ENCODE peak calls at places on chromosomes 12 and 14, in five cellular contexts. One of them, this sample, is unnamed.

GRCh38 chr14:95739356-95739755 is 25.4 kb upstream of the TCL1A start:
- DNase-seq in GM23248: no peak
- DNase-seq in GM23338: no peak
- DNase-seq in psoas muscle: no peak
- DNase-seq in keratinocyte: no peak
- DNase-seq in this sample: no peak

GRCh38 chr14:32933623-32933942 is 5.1 kb upstream of the NPAS3 start:
- DNase-seq in GM23248: peak; percentile 68
- DNase-seq in GM23338: peak; percentile 74
- DNase-seq in keratinocyte: no peak
- DNase-seq in psoas muscle: no peak
- DNase-seq in this sample: no peak

GRCh38 chr14:104859900-104860299 is 5.2 kb upstream of the CEP170B start:
- DNase-seq in keratinocyte: no peak
- DNase-seq in psoas muscle: peak; percentile 24
- DNase-seq in GM23248: no peak
- DNase-seq in GM23338: no peak
- DNase-seq in this sample: no peak

GRCh38 chr12:110543252-110543959 is 39.7 kb downstream of the PPTC7 start:
- DNase-seq in psoas muscle: peak; percentile 95
- DNase-seq in keratinocyte: peak; percentile 76
- DNase-seq in GM23248: no peak
- DNase-seq in GM23338: no peak
- DNase-seq in this sample: peak; percentile 96

GRCh38 chr12:91009319-91009950 is 4.7 kb upstream of the EPYC start:
- DNase-seq in GM23248: no peak
- DNase-seq in keratinocyte: no peak
- DNase-seq in psoas muscle: no peak
- DNase-seq in GM23338: no peak
- DNase-seq in this sample: no peak

GRCh38 chr12:89280833-89281533 is 71.3 kb downstream of the DUSP6 start:
- DNase-seq in GM23338: no peak
- DNase-seq in keratinocyte: no peak
- DNase-seq in psoas muscle: no peak
- DNase-seq in GM23248: no peak
- DNase-seq in this sample: no peak

GRCh38 chr14:33646692-33647260 is 304.1 kb downstream of the EGLN3 start:
- DNase-seq in psoas muscle: no peak
- DNase-seq in GM23248: peak; percentile 72
- DNase-seq in GM23338: no peak
- DNase-seq in keratinocyte: peak; percentile 23
- DNase-seq in this sample: no peak

GRCh38 chr14:24311837-24312615 is 724 bp downstream of the LTB4R start:
- DNase-seq in keratinocyte: no peak
- DNase-seq in GM23338: no peak
- DNase-seq in psoas muscle: no peak
- DNase-seq in GM23248: peak; percentile 68
- DNase-seq in this sample: peak; percentile 21

GRCh38 chr12:120977531-120978295 is 630 bp upstream of the HNF1A start:
- DNase-seq in keratinocyte: no peak
- DNase-seq in GM23338: no peak
- DNase-seq in psoas muscle: no peak
- DNase-seq in GM23248: no peak
- DNase-seq in this sample: no peak

GRCh38 chr12:20372326-20373097 is 4.2 kb downstream of the PDE3A start:
- DNase-seq in keratinocyte: no peak
- DNase-seq in psoas muscle: no peak
- DNase-seq in GM23338: no peak
- DNase-seq in GM23248: no peak
- DNase-seq in this sample: no peak
- H3K4me3 ChIP-seq in keratinocyte: no peak overlapping the region
- H3K4me3 ChIP-seq in psoas muscle: peak overlapping the region; percentile 71
- H3K4me3 ChIP-seq in GM23338: no peak overlapping the region
- H3K4me3 ChIP-seq in GM23248: no peak overlapping the region
- H3K4me3 ChIP-seq in this sample: peak overlapping the region; percentile 55

GRCh38 chr14:77559381-77559780 is 57.1 kb downstream of the SPTLC2 start:
- DNase-seq in keratinocyte: no peak
- DNase-seq in psoas muscle: no peak
- DNase-seq in GM23248: no peak
- DNase-seq in GM23338: no peak
- DNase-seq in this sample: no peak
- H3K27ac ChIP-seq in keratinocyte: no peak overlapping the region
- H3K27ac ChIP-seq in psoas muscle: no peak overlapping the region
- H3K27ac ChIP-seq in GM23248: no peak overlapping the region
- H3K27ac ChIP-seq in GM23338: no peak overlapping the region
- H3K27ac ChIP-seq in this sample: no peak overlapping the region

GRCh38 chr14:49193365-49194050 is 392.7 kb downstream of the RPS29 start:
- DNase-seq in psoas muscle: no peak
- DNase-seq in GM23338: no peak
- DNase-seq in keratinocyte: no peak
- DNase-seq in GM23248: no peak
- DNase-seq in this sample: no peak

GRCh38 chr14:49189381-49189780 is 396.8 kb downstream of the RPS29 start:
- DNase-seq in GM23338: no peak
- DNase-seq in keratinocyte: no peak
- DNase-seq in psoas muscle: no peak
- DNase-seq in GM23248: no peak
- DNase-seq in this sample: no peak

GRCh38 chr14:49196327-49196726 is 389.9 kb downstream of the RPS29 start:
- DNase-seq in keratinocyte: no peak
- DNase-seq in GM23338: no peak
- DNase-seq in GM23248: no peak
- DNase-seq in psoas muscle: no peak
- DNase-seq in this sample: no peak

GRCh38 chr14:49194067-49194466 is 392.1 kb downstream of the RPS29 start:
- DNase-seq in GM23248: no peak
- DNase-seq in keratinocyte: no peak
- DNase-seq in psoas muscle: peak; percentile 51
- DNase-seq in GM23338: no peak
- DNase-seq in this sample: no peak
- H3K4me3 ChIP-seq in GM23248: no peak overlapping the region
- H3K4me3 ChIP-seq in keratinocyte: no peak overlapping the region
- H3K4me3 ChIP-seq in psoas muscle: no peak overlapping the region
- H3K4me3 ChIP-seq in GM23338: no peak overlapping the region
- H3K4me3 ChIP-seq in this sample: no peak overlapping the region

DNA sequence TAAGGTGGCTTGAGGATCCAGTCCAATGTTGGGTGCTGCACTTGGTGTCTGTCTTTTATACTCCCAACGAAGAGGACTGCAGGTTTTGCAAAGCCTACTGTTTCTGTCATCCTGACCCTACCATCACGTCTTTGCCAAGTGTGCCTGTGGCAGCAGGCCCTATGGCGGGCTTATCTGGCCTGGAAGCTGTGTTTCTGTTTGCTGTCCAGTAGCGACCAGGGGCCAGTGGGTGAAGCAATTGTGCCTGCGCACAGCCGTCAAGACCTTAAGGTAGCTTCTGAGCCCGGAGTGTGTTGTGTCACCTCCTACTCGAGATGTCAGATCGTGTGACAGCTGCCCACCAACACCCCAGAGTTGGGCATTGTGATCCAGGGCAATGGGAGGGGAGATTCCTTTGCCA is 62.7 kb downstream of the DDX51 start:
- DNase-seq in psoas muscle: no peak
- DNase-seq in GM23338: no peak
- DNase-seq in keratinocyte: no peak
- DNase-seq in GM23248: no peak
- DNase-seq in this sample: no peak
- H3K27ac ChIP-seq in psoas muscle: no peak overlapping the region
- H3K27ac ChIP-seq in GM23338: no peak overlapping the region
- H3K27ac ChIP-seq in keratinocyte: no peak overlapping the region
- H3K27ac ChIP-seq in GM23248: no peak overlapping the region
- H3K27ac ChIP-seq in this sample: no peak overlapping the region

GRCh38 chr12:74468401-74468800 is 69.2 kb upstream of the ATXN7L3B start:
- DNase-seq in GM23248: no peak
- DNase-seq in GM23338: no peak
- DNase-seq in keratinocyte: no peak
- DNase-seq in psoas muscle: no peak
- DNase-seq in this sample: no peak
- H3K4me3 ChIP-seq in GM23248: no peak overlapping the region
- H3K4me3 ChIP-seq in GM23338: no peak overlapping the region
- H3K4me3 ChIP-seq in keratinocyte: no peak overlapping the region
- H3K4me3 ChIP-seq in psoas muscle: no peak overlapping the region
- H3K4me3 ChIP-seq in this sample: no peak overlapping the region

GRCh38 chr12:76031414-76032042 is at the start of gene PHLDA1:
- DNase-seq in GM23248: peak; percentile 99
- DNase-seq in psoas muscle: peak; percentile 96
- DNase-seq in GM23338: peak; percentile 93
- DNase-seq in keratinocyte: peak; percentile 58
- DNase-seq in this sample: peak; percentile 98

GRCh38 chr12:76029982-76030377 is 1.6 kb downstream of the PHLDA1 start:
- DNase-seq in keratinocyte: no peak
- DNase-seq in psoas muscle: no peak
- DNase-seq in GM23248: peak; percentile 59
- DNase-seq in GM23338: peak; percentile 52
- DNase-seq in this sample: peak; percentile 62

GRCh38 chr12:76031081-76031413 is 529 bp downstream of the PHLDA1 start:
- DNase-seq in GM23338: no peak
- DNase-seq in psoas muscle: no peak
- DNase-seq in keratinocyte: no peak
- DNase-seq in GM23248: no peak
- DNase-seq in this sample: no peak

GRCh38 chr12:76028649-76029277 is 2.8 kb downstream of the PHLDA1 start:
- DNase-seq in GM23248: peak; percentile 32
- DNase-seq in keratinocyte: no peak
- DNase-seq in GM23338: no peak
- DNase-seq in psoas muscle: no peak
- DNase-seq in this sample: no peak

DNA sequence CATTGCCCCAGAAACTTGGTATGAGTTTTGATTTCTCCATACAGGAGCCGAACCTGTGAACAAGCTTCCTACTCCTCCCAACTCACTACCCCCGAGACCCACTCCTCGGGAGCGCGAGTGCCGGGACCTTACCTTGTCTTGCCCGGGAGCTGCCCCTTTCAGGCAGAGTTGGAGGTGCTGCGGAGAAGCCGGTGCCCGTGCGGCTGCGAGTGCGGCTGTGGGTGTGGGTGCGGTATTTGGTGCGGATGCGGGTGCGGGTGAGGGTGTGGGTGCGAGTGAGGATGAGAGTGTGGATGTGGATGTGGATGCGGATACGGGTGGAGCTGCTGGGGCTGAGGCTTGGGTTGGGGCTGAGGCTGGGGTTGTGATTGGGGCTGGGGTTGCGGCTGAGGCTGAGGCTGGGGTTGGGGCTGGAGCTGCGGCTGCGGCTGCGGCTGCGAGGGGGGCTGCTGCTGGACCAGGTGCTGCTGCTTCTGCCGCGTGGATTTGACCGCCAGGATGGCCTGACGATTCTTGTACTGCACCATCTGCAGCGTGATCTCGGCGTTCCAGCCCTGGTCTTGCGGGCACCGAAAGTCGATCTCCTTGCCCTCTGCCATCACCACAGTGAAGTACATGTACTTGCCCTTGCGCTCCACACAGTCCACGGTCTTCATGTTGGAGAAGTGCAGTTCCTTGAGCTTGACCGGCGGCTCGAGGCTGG is 1.0 kb downstream of the PHLDA1 start:
- DNase-seq in psoas muscle: peak; percentile 63
- DNase-seq in GM23248: peak; percentile 72
- DNase-seq in GM23338: peak; percentile 46
- DNase-seq in keratinocyte: no peak
- DNase-seq in this sample: peak; percentile 72
- H3K27ac ChIP-seq in psoas muscle: peak overlapping the region; percentile 88
- H3K27ac ChIP-seq in GM23248: peak overlapping the region; percentile 96
- H3K27ac ChIP-seq in GM23338: no peak overlapping the region
- H3K27ac ChIP-seq in keratinocyte: peak overlapping the region; percentile 94
- H3K27ac ChIP-seq in this sample: peak overlapping the region; percentile 66

GRCh38 chr12:57479376-57480115 is at the start of gene ARHGAP9:
- DNase-seq in GM23338: no peak
- DNase-seq in keratinocyte: no peak
- DNase-seq in GM23248: no peak
- DNase-seq in psoas muscle: no peak
- DNase-seq in this sample: no peak
- H3K4me3 ChIP-seq in GM23338: no peak within 1 kb of the TSS
- H3K4me3 ChIP-seq in keratinocyte: no peak within 1 kb of the TSS
- H3K4me3 ChIP-seq in GM23248: no peak within 1 kb of the TSS
- H3K4me3 ChIP-seq in psoas muscle: no peak within 1 kb of the TSS
- H3K4me3 ChIP-seq in this sample: no peak within 1 kb of the TSS

GRCh38 chr14:69626132-69626500 is 14.7 kb downstream of the SUSD6 start:
- DNase-seq in GM23248: no peak
- DNase-seq in GM23338: no peak
- DNase-seq in keratinocyte: no peak
- DNase-seq in psoas muscle: no peak
- DNase-seq in this sample: no peak
- H3K27ac ChIP-seq in GM23248: no peak overlapping the region
- H3K27ac ChIP-seq in GM23338: no peak overlapping the region
- H3K27ac ChIP-seq in keratinocyte: no peak overlapping the region
- H3K27ac ChIP-seq in psoas muscle: no peak overlapping the region
- H3K27ac ChIP-seq in this sample: no peak overlapping the region

GRCh38 chr14:55104051-55104954 is 24.7 kb upstream of the LGALS3 start:
- DNase-seq in psoas muscle: no peak
- DNase-seq in keratinocyte: no peak
- DNase-seq in GM23248: no peak
- DNase-seq in GM23338: no peak
- DNase-seq in this sample: no peak
- H3K4me3 ChIP-seq in psoas muscle: no peak overlapping the region
- H3K4me3 ChIP-seq in keratinocyte: no peak overlapping the region
- H3K4me3 ChIP-seq in GM23248: no peak overlapping the region
- H3K4me3 ChIP-seq in GM23338: no peak overlapping the region
- H3K4me3 ChIP-seq in this sample: no peak overlapping the region

This sample was measured in right cardiac atrium.